ENCODE peak calls at places on chromosome 11, in four cellular contexts. One of them, this sample, is unnamed.

GRCh38 chr11:2887526-2888195 is 2.1 kb upstream of the CDKN1C start:
- DNase-seq in memory B cell: no peak
- DNase-seq in NCI-H460: no peak
- DNase-seq in IMR-90: no peak
- DNase-seq in this sample: no peak

GRCh38 chr11:111631666-111632039 is 29.4 kb downstream of the SIK2 start:
- DNase-seq in memory B cell: no peak
- DNase-seq in NCI-H460: no peak
- DNase-seq in IMR-90: peak
- DNase-seq in this sample: no peak

GRCh38 chr11:117877120-117877784 is 794 bp upstream of the FXYD6 start:
- DNase-seq in memory B cell: no peak
- DNase-seq in NCI-H460: no peak
- DNase-seq in IMR-90: no peak
- DNase-seq in this sample: no peak

GRCh38 chr11:35277827-35278226 is 138.9 kb downstream of the CD44 start:
- DNase-seq in memory B cell: no peak
- DNase-seq in NCI-H460: no peak
- DNase-seq in IMR-90: no peak
- DNase-seq in this sample: no peak

GRCh38 chr11:84628871-84629625 is 998.1 kb downstream of the DLG2 start:
- DNase-seq in memory B cell: no peak
- DNase-seq in NCI-H460: no peak
- DNase-seq in IMR-90: no peak
- DNase-seq in this sample: no peak

GRCh38 chr11:68077617-68078592 is 39.1 kb downstream of the TCIRG1 start:
- DNase-seq in memory B cell: peak
- DNase-seq in NCI-H460: no peak
- DNase-seq in IMR-90: peak
- DNase-seq in this sample: no peak

GRCh38 chr11:94840209-94840608 is 72.1 kb downstream of the AMOTL1 start:
- DNase-seq in memory B cell: no peak
- DNase-seq in NCI-H460: no peak
- DNase-seq in IMR-90: peak
- DNase-seq in this sample: no peak

GRCh38 chr11:86938900-86939880 is 16.0 kb downstream of the FZD4 start:
- DNase-seq in memory B cell: peak
- DNase-seq in NCI-H460: peak
- DNase-seq in IMR-90: peak
- DNase-seq in this sample: peak

GRCh38 chr11:131356201-131356600 is 14.2 kb upstream of the NTM start:
- DNase-seq in memory B cell: no peak
- DNase-seq in NCI-H460: no peak
- DNase-seq in IMR-90: no peak
- DNase-seq in this sample: no peak

GRCh38 chr11:122207921-122208764 is 92.1 kb upstream of the BLID start:
- DNase-seq in memory B cell: no peak
- DNase-seq in NCI-H460: no peak
- DNase-seq in IMR-90: peak
- DNase-seq in this sample: no peak

GRCh38 chr11:350723-351255 is 18.5 kb upstream of the B4GALNT4 start:
- DNase-seq in memory B cell: no peak
- DNase-seq in NCI-H460: no peak
- DNase-seq in IMR-90: no peak
- DNase-seq in this sample: no peak

This sample was measured in GM12864.